ENCODE peak calls at places on chromosomes 12 and 14, in five cellular contexts. H is GM12878, B is A549, K is K562, M is HepG2. F is an unnamed sample.

GRCh38 chr12:11639463-11639862 is 10.0 kb upstream of the ETV6 start:
- DNase-seq in B (no peak), M (no peak), H (no peak), K (no peak), F (no peak)

GRCh38 chr14:75275598-75275997 is 3.0 kb upstream of the FOS start:
- DNase-seq in K (no peak), B (no peak), H (no peak), M (no peak), F (no peak)

GRCh38 chr12:119176267-119177055 is 2.3 kb upstream of the HSPB8 start:
- DNase-seq in B (peak), K (no peak), M (peak), H (no peak), F (peak)

GRCh38 chr12:124015791-124016510 is 42.9 kb downstream of the ZNF664 start:
- DNase-seq in H (no peak), K (no peak), B (no peak), M (no peak), F (no peak)

GRCh38 chr12:124655317-124656213 is 88.2 kb upstream of the NCOR2 start:
- DNase-seq in B (peak), H (no peak), K (no peak), M (no peak), F (peak)

GRCh38 chr14:73058923-73059311 is 583 bp downstream of the RBM25 start:
- DNase-seq in K (peak), B (peak), H (no peak), M (peak), F (no peak)

GRCh38 chr12:13049816-13050215 is 5.6 kb downstream of the FAM234B start:
- DNase-seq in H (no peak), K (no peak), M (no peak), B (no peak), F (no peak)

GRCh38 chr14:23056956-23057756 is at the start of gene CDH24:
- DNase-seq in H (no peak), B (peak), M (no peak), K (peak), F (peak)

GRCh38 chr12:28035483-28035882 is 63.0 kb upstream of the PTHLH start:
- DNase-seq in K (peak), M (no peak), H (no peak), B (no peak), F (no peak)

GRCh38 chr12:6700646-6701051 is at the start of gene PIANP:
- DNase-seq in H (no peak), M (no peak), K (peak), B (peak), F (peak)

GRCh38 chr12:47433876-47434275 is 272.0 kb downstream of the RPAP3 start:
- DNase-seq in K (no peak), M (no peak), B (no peak), H (no peak), F (no peak)

GRCh38 chr12:47438175-47438574 is 267.7 kb downstream of the RPAP3 start:
- DNase-seq in K (no peak), B (no peak), M (no peak), H (no peak), F (no peak)

GRCh38 chr12:47441490-47441889 is 264.3 kb downstream of the RPAP3 start:
- DNase-seq in K (no peak), M (no peak), B (no peak), H (no peak), F (no peak)

GRCh38 chr12:47442310-47442709 is 263.5 kb downstream of the RPAP3 start:
- DNase-seq in H (no peak), M (no peak), B (no peak), K (no peak), F (no peak)

GRCh38 chr12:47437570-47437969 is 268.3 kb downstream of the RPAP3 start:
- DNase-seq in K (no peak), B (no peak), H (no peak), M (no peak), F (no peak)
- TF ChIP-seq KDM1A in K (no peak), B (no peak), H (no peak), M (no peak), F (no peak)

GRCh38 chr12:89238593-89238992 is 113.7 kb downstream of the DUSP6 start:
- DNase-seq in H (no peak), M (no peak), B (no peak), K (no peak), F (no peak)

GRCh38 chr12:89237763-89238162 is 114.5 kb downstream of the DUSP6 start:
- DNase-seq in K (no peak), B (no peak), M (no peak), H (no peak), F (no peak)

GRCh38 chr12:89235189-89235993 is 116.9 kb downstream of the DUSP6 start:
- DNase-seq in B (no peak), M (no peak), K (no peak), H (no peak), F (no peak)

GRCh38 chr12:89236237-89236636 is 116.1 kb downstream of the DUSP6 start:
- DNase-seq in H (no peak), B (no peak), K (no peak), M (no peak), F (no peak)

DNA sequence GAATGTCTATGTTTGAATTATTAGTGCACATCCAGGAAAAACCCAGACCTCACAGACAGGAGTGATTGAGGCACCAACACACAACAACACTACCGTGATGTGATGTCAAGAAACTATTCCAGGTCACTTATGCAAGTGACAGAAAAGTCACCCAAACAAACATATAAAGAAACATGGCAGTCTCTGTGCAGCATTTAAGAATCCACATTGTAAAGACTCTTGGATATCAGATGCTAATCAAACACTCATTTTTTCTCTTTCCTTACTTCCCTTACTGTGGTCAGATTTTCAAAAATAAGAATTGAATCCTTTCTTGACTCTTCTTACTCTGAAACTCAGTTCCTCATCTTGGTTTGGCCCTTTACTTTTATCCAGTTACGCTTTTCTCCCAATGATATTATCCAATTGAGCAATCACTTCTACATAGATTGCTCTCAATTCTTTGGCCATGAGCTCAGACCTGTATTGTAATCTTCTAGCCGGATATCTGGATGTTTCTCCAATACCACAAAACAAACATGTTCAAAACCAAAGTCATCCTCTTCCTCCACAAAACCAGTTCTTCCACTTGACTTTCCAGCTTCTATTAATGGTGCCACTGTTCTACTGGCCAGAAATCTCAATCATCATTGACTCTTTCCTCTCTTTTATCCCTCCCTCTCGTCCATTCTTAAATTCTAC is 115.4 kb downstream of the DUSP6 start:
- DNase-seq in H (no peak), K (no peak), M (no peak), B (no peak), F (no peak)
- TF ChIP-seq KDM1A in H (no peak), K (no peak), M (no peak), B (no peak), F (no peak)

GRCh38 chr14:62604524-62604923 is 440.7 kb downstream of the KCNH5 start:
- DNase-seq in H (no peak), M (no peak), K (no peak), B (no peak), F (no peak)
- TF ChIP-seq KDM1A in H (no peak), M (no peak), K (no peak), B (no peak), F (no peak)

GRCh38 chr12:2842948-2843347 is 8.1 kb upstream of the NRIP2 start:
- DNase-seq in K (no peak), M (no peak), B (no peak), H (no peak), F (no peak)

GRCh38 chr12:2844786-2845185 is 10.0 kb upstream of the NRIP2 start:
- DNase-seq in B (no peak), H (no peak), K (no peak), M (no peak), F (no peak)

GRCh38 chr12:2841056-2841455 is 6.2 kb upstream of the NRIP2 start:
- DNase-seq in K (no peak), H (no peak), M (no peak), B (no peak), F (no peak)

GRCh38 chr12:2845280-2845679 is 10.4 kb upstream of the NRIP2 start:
- DNase-seq in M (no peak), H (no peak), K (no peak), B (no peak), F (no peak)
- TF ChIP-seq KDM1A in M (no peak), H (no peak), K (no peak), B (no peak), F (no peak)

GRCh38 chr12:32083489-32083888 is 23.2 kb upstream of the BICD1 start:
- DNase-seq in H (no peak), B (no peak), K (no peak), M (no peak), F (no peak)
- TF ChIP-seq KDM1A in H (no peak), B (no peak), K (no peak), M (no peak), F (no peak)